ENCODE peak calls at places on chromosomes 2 and 18, in five cellular contexts. E, U, O, N and A are unnamed samples.

GRCh38 chr2:151053661-151053990 is 208.0 kb downstream of the RBM43 start:
- DNase-seq in N (no peak), E (no peak), O (no peak), U (no peak), A (no peak)

GRCh38 chr18:75854174-75854573 is 426.7 kb upstream of the SMIM21 start:
- DNase-seq in U (no peak), E (no peak), N (no peak), O (no peak), A (no peak)

GRCh38 chr2:127649684-127650040 is 3.7 kb downstream of the GPR17 start:
- DNase-seq in N (no peak), O (peak; percentile 68), U (peak; percentile 91), E (peak; percentile 92), A (peak; percentile 82)

GRCh38 chr18:75654928-75655745 is 227.6 kb upstream of the SMIM21 start:
- DNase-seq in N (no peak), E (no peak), O (no peak), U (no peak), A (no peak)

GRCh38 chr2:172196768-172197322 is 94.1 kb upstream of the DLX2 start:
- DNase-seq in E (peak; percentile 26), N (peak; percentile 68), O (no peak), U (no peak), A (peak; percentile 84)

GRCh38 chr18:79599503-79599931 is 80.1 kb upstream of the CTDP1 start:
- DNase-seq in O (no peak), N (peak; percentile 39), U (peak; percentile 62), E (no peak), A (peak; percentile 38)

GRCh38 chr2:219285894-219286425 is 6.8 kb downstream of the DNAJB2 start:
- DNase-seq in E (no peak), O (no peak), N (peak; percentile 40), U (peak; percentile 69), A (peak; percentile 66)

GRCh38 chr2:17813015-17813741 is 3.1 kb upstream of the MSGN1 start:
- DNase-seq in E (no peak), U (no peak), N (no peak), O (no peak), A (peak; percentile 66)

GRCh38 chr2:96680561-96681141 is 38.1 kb downstream of the FER1L5 start:
- DNase-seq in E (no peak), U (no peak), O (no peak), N (no peak), A (no peak)

GRCh38 chr2:30492185-30492584 is 45.1 kb downstream of the LCLAT1 start:
- DNase-seq in N (no peak), O (no peak), E (no peak), U (no peak), A (no peak)

GRCh38 chr2:117359266-117359970 is 455.1 kb upstream of the DDX18 start:
- DNase-seq in E (peak; percentile 37), O (no peak), U (no peak), N (no peak), A (no peak)

GRCh38 chr2:162317910-162318279 is 589 bp downstream of the IFIH1 start:
- DNase-seq in O (peak; percentile 13), N (peak; percentile 70), U (no peak), E (peak; percentile 41), A (peak; percentile 25)

GRCh38 chr18:46152436-46152807 is 48.2 kb downstream of the HAUS1 start:
- DNase-seq in O (no peak), E (peak; percentile 62), U (no peak), N (no peak), A (no peak)

GRCh38 chr18:74450626-74451025 is 6.5 kb downstream of the DIPK1C start:
- DNase-seq in N (no peak), U (no peak), O (no peak), E (no peak), A (no peak)

GRCh38 chr2:72887032-72887835 is at the start of gene SPR:
- DNase-seq in U (peak; percentile 89), O (peak; percentile 48), N (peak; percentile 92), E (peak; percentile 89), A (peak; percentile 74)

GRCh38 chr2:240412211-240412830 is 23.1 kb upstream of the GPC1 start:
- DNase-seq in O (no peak), N (peak; percentile 56), E (no peak), U (peak; percentile 74), A (no peak)

GRCh38 chr2:6824962-6825361 is 40.7 kb downstream of the CMPK2 start:
- DNase-seq in N (no peak), U (no peak), O (no peak), E (no peak), A (no peak)

GRCh38 chr2:41906325-41906700 is 141.5 kb upstream of the PKDCC start:
- DNase-seq in U (no peak), N (no peak), E (no peak), O (no peak), A (no peak)

GRCh38 chr2:217329023-217329431 is 469.2 kb upstream of the TNP1 start:
- DNase-seq in O (no peak), N (no peak), U (no peak), E (no peak), A (no peak)

GRCh38 chr2:210539035-210539434 is 17.4 kb upstream of the CPS1 start:
- DNase-seq in E (no peak), U (no peak), O (no peak), N (no peak), A (no peak)

GRCh38 chr2:181311841-181312240 is 145.3 kb upstream of the ITGA4 start:
- DNase-seq in U (no peak), N (no peak), E (no peak), O (no peak), A (no peak)

GRCh38 chr2:217206326-217206725 is 346.5 kb upstream of the TNP1 start:
- DNase-seq in O (no peak), U (no peak), N (no peak), E (no peak), A (no peak)